ENCODE peak calls at places on chromosomes 13 and 19, in five cellular contexts. G is thoracic aorta; H is heart left ventricle; D is activated CD8-positive, alpha-beta T cell treated with anti-CD3 and anti-CD28 coated beads for 36 hours; Z is mucosa of descending colon. Q is an unnamed sample.

GRCh38 chr13:99357149-99357596 is 50.0 kb upstream of the GPR183 start:
- DNase-seq in G (no peak), H (no peak), D (peak), Z (no peak), Q (peak)

GRCh38 chr19:33298146-33298911 is 4.0 kb downstream of the CEBPA start:
- DNase-seq in G (no peak), H (no peak), D (no peak), Z (peak), Q (no peak)

GRCh38 chr13:111882351-111882750 is 184.6 kb upstream of the SOX1 start:
- DNase-seq in G (no peak), H (no peak), D (no peak), Z (no peak), Q (no peak)

GRCh38 chr19:16088985-16089846 is 12.9 kb downstream of the TPM4 start:
- DNase-seq in G (no peak), H (no peak), D (no peak), Z (no peak), Q (no peak)

GRCh38 chr19:33405491-33406461 is 32.3 kb downstream of the CEBPG start:
- DNase-seq in G (no peak), H (no peak), D (peak), Z (peak), Q (no peak)

GRCh38 chr19:44732235-44733014 is 16.1 kb upstream of the BCL3 start:
- DNase-seq in G (no peak), H (no peak), D (no peak), Z (no peak), Q (no peak)

GRCh38 chr13:98014766-98015165 is 61.3 kb downstream of the IPO5 start:
- DNase-seq in G (no peak), H (no peak), D (no peak), Z (no peak), Q (peak)

GRCh38 chr19:18660051-18660910 is 23.2 kb upstream of the CRTC1 start:
- DNase-seq in G (peak), H (peak), D (no peak), Z (no peak), Q (no peak)

GRCh38 chr13:75798353-75799245 is 162.5 kb downstream of the LMO7 start:
- DNase-seq in G (no peak), H (no peak), D (peak), Z (no peak), Q (no peak)

GRCh38 chr19:27672309-27673047 is 1540.5 kb downstream of the UQCRFS1 start:
- DNase-seq in G (no peak), H (peak), D (no peak), Z (no peak), Q (no peak)

GRCh38 chr19:13040232-13040915 is 45.1 kb downstream of the NFIX start:
- DNase-seq in G (no peak), H (no peak), D (no peak), Z (no peak), Q (no peak)

GRCh38 chr13:99740261-99740979 is 231.1 kb downstream of the ZIC5 start:
- DNase-seq in G (no peak), H (no peak), D (no peak), Z (no peak), Q (no peak)

GRCh38 chr19:17489392-17490030 is 19.2 kb downstream of the SLC27A1 start:
- DNase-seq in G (no peak), H (no peak), D (no peak), Z (no peak), Q (no peak)
- TF ChIP-seq CTCF in G (no peak), H (no peak), D (no peak), Z (no peak), Q (no peak)

DNA sequence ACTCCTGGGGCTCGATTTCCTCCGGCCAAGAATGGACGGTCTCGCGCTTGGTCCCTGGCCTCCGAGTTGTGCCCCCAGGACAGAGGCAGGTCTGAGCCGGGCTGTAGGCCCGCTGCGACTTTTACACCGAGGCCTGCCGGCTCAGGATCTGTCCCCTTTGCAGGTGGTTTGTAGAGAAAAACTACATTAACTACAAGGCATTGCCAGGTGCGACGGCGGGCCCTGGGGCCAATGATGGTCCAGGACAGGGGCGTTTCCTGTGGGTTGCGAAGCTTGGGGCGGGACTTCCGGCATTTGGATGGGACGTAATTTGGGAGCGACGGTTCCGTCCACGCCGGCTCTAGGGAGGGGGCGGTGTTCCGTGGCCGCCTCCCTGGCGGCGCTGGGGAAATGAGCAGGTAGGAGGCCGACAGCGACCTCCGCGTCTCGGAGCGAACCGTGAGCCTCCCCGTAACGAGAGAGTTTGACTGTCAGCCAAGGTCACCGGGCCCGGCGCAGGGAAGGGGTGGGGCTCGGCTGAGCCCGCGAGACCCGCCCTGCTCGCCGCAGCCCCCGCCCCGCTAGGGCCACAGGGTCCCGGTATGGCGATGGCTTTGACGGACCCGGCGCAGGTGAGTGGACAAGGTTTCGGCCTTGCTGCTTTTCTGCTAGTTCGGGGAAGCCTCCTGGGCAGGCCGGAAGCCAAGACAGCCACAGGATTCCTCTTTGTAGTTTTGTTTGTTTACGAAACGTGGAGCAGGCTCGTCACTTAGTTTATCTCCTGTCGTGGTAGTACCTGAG is at the start of gene ZNF805:
- DNase-seq in G (peak), H (peak), D (peak), Z (peak), Q (peak)
- TF ChIP-seq CTCF in G (peak), H (peak), D (no peak), Z (no peak), Q (peak)

DNA sequence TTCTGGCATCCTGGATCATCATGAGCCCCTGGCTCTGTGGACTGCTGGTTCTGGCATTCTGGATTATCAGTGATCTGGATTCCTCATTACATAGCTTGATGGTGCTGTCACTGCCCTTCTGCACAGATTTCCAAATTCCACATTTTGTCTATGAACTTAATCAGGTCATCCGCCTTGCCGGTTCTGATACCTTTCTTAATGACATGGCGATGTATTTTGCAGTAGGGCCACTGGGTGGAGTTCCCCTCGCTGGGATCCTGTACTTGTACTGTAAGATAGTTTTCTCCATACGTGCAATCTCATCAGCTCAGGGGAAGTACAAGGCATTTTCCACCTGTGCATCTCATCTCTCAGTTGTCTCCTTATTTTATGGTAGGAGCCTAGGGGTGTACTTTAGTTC is 24.4 kb upstream of the OR7C2 start:
- DNase-seq in G (no peak), H (no peak), D (peak), Z (no peak), Q (no peak)
- TF ChIP-seq CTCF in G (no peak), H (no peak), D (no peak), Z (no peak), Q (no peak)

DNA sequence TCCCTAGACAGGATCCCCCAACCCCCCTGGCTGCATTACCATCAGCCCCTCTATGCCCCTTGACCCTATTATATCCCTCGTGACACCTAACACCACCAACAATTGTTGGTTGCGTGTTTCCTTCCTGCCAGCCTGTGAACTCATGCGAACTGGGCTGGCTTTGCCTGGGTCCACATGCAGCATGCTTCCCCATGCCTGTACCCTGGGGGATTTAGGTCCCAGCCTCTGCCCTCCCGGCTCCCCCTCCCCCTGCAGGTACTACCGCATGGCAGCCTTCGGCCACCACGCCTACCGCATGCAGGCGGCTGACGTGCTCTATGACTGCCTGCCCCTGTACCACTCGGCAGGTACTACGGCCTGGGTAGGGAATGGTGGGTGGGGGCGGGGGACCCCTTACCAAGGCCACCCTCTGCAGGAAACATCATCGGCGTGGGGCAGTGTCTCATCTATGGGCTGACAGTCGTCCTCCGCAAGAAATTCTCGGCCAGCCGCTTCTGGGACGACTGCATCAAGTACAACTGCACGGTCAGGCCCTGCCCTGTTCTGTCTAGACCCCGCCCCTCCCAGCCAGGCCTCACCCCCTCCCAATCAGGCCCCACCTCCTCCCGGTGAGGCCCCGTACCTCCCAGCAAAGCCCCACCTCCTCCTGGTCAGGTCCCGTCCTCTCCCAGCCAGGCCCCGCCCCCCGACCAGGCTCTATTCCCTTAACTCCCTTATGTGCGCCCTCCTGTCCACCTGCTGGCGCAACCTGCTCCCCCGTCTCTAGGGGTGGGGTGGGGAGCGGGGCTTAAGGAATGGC is 18.5 kb downstream of the SLC27A1 start:
- DNase-seq in G (no peak), H (peak), D (peak), Z (peak), Q (no peak)
- TF ChIP-seq CTCF in G (no peak), H (peak), D (no peak), Z (no peak), Q (no peak)

GRCh38 chr13:102903659-102904407 is 58.0 kb downstream of the ERCC5 start:
- DNase-seq in G (no peak), H (no peak), D (no peak), Z (no peak), Q (no peak)
- TF ChIP-seq CTCF in G (no peak), H (peak), D (peak), Z (peak), Q (peak)

DNA sequence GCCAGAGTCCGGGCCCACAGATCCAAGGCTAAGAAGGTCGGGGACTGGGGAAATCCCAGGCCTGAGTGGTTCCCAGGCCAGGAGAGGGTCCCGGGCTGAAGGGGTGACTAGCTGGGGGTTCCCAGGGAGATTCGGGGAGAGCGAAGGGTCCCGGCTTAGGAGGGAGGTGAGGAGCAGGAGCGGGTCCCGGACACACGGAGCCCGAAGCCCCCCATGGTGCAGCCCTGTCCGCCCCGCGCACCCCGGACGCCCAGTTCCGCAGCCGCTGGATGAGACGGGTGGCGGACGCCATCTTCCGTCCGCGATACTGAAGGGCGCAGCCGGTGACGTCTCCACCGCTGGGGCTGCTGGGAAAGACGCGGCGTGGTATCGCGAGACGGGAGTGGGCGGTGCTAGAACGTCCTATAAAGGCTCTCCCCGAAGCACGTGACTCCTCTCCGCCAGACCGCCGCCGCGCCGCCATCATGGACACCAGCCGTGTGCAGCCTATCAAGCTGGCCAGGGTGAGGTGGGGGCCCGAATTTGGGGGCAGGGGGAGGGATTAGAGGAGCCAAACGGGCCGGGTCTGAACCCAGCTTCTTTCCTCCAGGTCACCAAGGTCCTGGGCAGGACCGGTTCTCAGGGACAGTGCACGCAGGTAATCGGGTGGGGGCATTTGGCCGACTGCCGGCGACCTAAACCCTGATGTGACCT is at the start of the genes NDUFA7 and RPS28:
- DNase-seq in G (peak), H (peak), D (peak), Z (peak), Q (peak)
- TF ChIP-seq CTCF in G (no peak), H (peak), D (no peak), Z (no peak), Q (peak)